ENCODE peak calls at places on chromosome 22, in seven cellular contexts. One of them, this sample, is unnamed.

GRCh38 chr22:29705651-29706050 is 14.2 kb upstream of the CABP7 start:
- DNase-seq in fibroblast of lung: no peak
- DNase-seq in BJ: no peak
- DNase-seq in Panc1: no peak
- DNase-seq in IMR-90: no peak
- DNase-seq in lower lobe of right lung: no peak
- DNase-seq in cardiac muscle cell: no peak
- DNase-seq in this sample: no peak

GRCh38 chr22:36771376-36772063 is 4.4 kb downstream of the IFT27 start:
- DNase-seq in lower lobe of right lung: no peak
- DNase-seq in BJ: no peak
- DNase-seq in Panc1: no peak
- DNase-seq in fibroblast of lung: no peak
- DNase-seq in cardiac muscle cell: no peak
- DNase-seq in IMR-90: no peak
- DNase-seq in this sample: no peak

GRCh38 chr22:39244496-39245129 is at the start of gene PDGFB:
- DNase-seq in IMR-90: no peak
- DNase-seq in cardiac muscle cell: peak; percentile 36
- DNase-seq in BJ: no peak
- DNase-seq in Panc1: no peak
- DNase-seq in lower lobe of right lung: no peak
- DNase-seq in fibroblast of lung: no peak
- DNase-seq in this sample: no peak

GRCh38 chr22:36966851-36967535 is 52.3 kb downstream of the TST start:
- DNase-seq in fibroblast of lung: no peak
- DNase-seq in Panc1: no peak
- DNase-seq in IMR-90: no peak
- DNase-seq in lower lobe of right lung: no peak
- DNase-seq in cardiac muscle cell: peak; percentile 64
- DNase-seq in BJ: no peak
- DNase-seq in this sample: no peak

GRCh38 chr22:37244114-37244921 is at the start of gene RAC2:
- DNase-seq in Panc1: no peak
- DNase-seq in BJ: no peak
- DNase-seq in IMR-90: peak; percentile 57
- DNase-seq in fibroblast of lung: peak; percentile 41
- DNase-seq in lower lobe of right lung: peak; percentile 91
- DNase-seq in cardiac muscle cell: peak; percentile 87
- DNase-seq in this sample: no peak

GRCh38 chr22:35913925-35914324 is 114.7 kb downstream of the RBFOX2 start:
- DNase-seq in lower lobe of right lung: no peak
- DNase-seq in Panc1: no peak
- DNase-seq in IMR-90: no peak
- DNase-seq in fibroblast of lung: no peak
- DNase-seq in BJ: no peak
- DNase-seq in cardiac muscle cell: no peak
- DNase-seq in this sample: no peak

GRCh38 chr22:20086101-20086599 is 6.1 kb downstream of the DGCR8 start:
- DNase-seq in cardiac muscle cell: no peak
- DNase-seq in fibroblast of lung: no peak
- DNase-seq in BJ: no peak
- DNase-seq in IMR-90: no peak
- DNase-seq in lower lobe of right lung: peak; percentile 11
- DNase-seq in Panc1: no peak
- DNase-seq in this sample: no peak

GRCh38 chr22:36368359-36368983 is 19.3 kb downstream of the MYH9 start:
- DNase-seq in lower lobe of right lung: no peak
- DNase-seq in Panc1: no peak
- DNase-seq in fibroblast of lung: peak; percentile 58
- DNase-seq in BJ: no peak
- DNase-seq in cardiac muscle cell: peak; percentile 91
- DNase-seq in IMR-90: peak; percentile 78
- DNase-seq in this sample: peak; percentile 72

GRCh38 chr22:29096736-29097669 is 24.2 kb downstream of the KREMEN1 start:
- DNase-seq in BJ: no peak
- DNase-seq in lower lobe of right lung: no peak
- DNase-seq in Panc1: no peak
- DNase-seq in cardiac muscle cell: no peak
- DNase-seq in IMR-90: peak; percentile 30
- DNase-seq in fibroblast of lung: peak; percentile 30
- DNase-seq in this sample: no peak

GRCh38 chr22:26045051-26045450 is 124.2 kb upstream of the SEZ6L start:
- DNase-seq in IMR-90: no peak
- DNase-seq in cardiac muscle cell: no peak
- DNase-seq in fibroblast of lung: no peak
- DNase-seq in Panc1: no peak
- DNase-seq in lower lobe of right lung: no peak
- DNase-seq in BJ: no peak
- DNase-seq in this sample: no peak

GRCh38 chr22:37019309-37020191 is at the start of the genes MPST and TST:
- DNase-seq in Panc1: no peak
- DNase-seq in cardiac muscle cell: peak; percentile 77
- DNase-seq in IMR-90: peak; percentile 61
- DNase-seq in fibroblast of lung: peak; percentile 62
- DNase-seq in BJ: no peak
- DNase-seq in lower lobe of right lung: peak; percentile 89
- DNase-seq in this sample: no peak

GRCh38 chr22:42697542-42698013 is 23.1 kb downstream of the A4GALT start:
- DNase-seq in cardiac muscle cell: peak; percentile 83
- DNase-seq in Panc1: peak; percentile 33
- DNase-seq in fibroblast of lung: peak; percentile 81
- DNase-seq in BJ: no peak
- DNase-seq in lower lobe of right lung: no peak
- DNase-seq in IMR-90: peak; percentile 73
- DNase-seq in this sample: peak; percentile 48

GRCh38 chr22:20247608-20248171 is 20.4 kb downstream of the RTN4R start:
- DNase-seq in Panc1: no peak
- DNase-seq in cardiac muscle cell: no peak
- DNase-seq in BJ: no peak
- DNase-seq in fibroblast of lung: no peak
- DNase-seq in lower lobe of right lung: no peak
- DNase-seq in IMR-90: no peak
- DNase-seq in this sample: no peak

GRCh38 chr22:23862103-23862502 is 4.4 kb downstream of the SLC2A11 start:
- DNase-seq in lower lobe of right lung: peak; percentile 42
- DNase-seq in Panc1: no peak
- DNase-seq in fibroblast of lung: peak; percentile 51
- DNase-seq in cardiac muscle cell: peak; percentile 70
- DNase-seq in IMR-90: peak; percentile 52
- DNase-seq in BJ: no peak
- DNase-seq in this sample: no peak

GRCh38 chr22:37906364-37907008 is 389 bp downstream of the MICALL1 start:
- DNase-seq in IMR-90: no peak
- DNase-seq in BJ: no peak
- DNase-seq in cardiac muscle cell: no peak
- DNase-seq in lower lobe of right lung: no peak
- DNase-seq in Panc1: no peak
- DNase-seq in fibroblast of lung: no peak
- DNase-seq in this sample: no peak

GRCh38 chr22:38869663-38870062 is 2.4 kb downstream of the CBX6 start:
- DNase-seq in BJ: no peak
- DNase-seq in fibroblast of lung: no peak
- DNase-seq in cardiac muscle cell: no peak
- DNase-seq in Panc1: no peak
- DNase-seq in lower lobe of right lung: peak; percentile 24
- DNase-seq in IMR-90: no peak
- DNase-seq in this sample: no peak

GRCh38 chr22:38066381-38067027 is 9.3 kb downstream of the PICK1 start:
- DNase-seq in IMR-90: no peak
- DNase-seq in lower lobe of right lung: no peak
- DNase-seq in fibroblast of lung: no peak
- DNase-seq in cardiac muscle cell: no peak
- DNase-seq in Panc1: no peak
- DNase-seq in BJ: no peak
- DNase-seq in this sample: no peak

GRCh38 chr22:28819253-28820096 is 19.1 kb upstream of the XBP1 start:
- DNase-seq in Panc1: no peak
- DNase-seq in fibroblast of lung: no peak
- DNase-seq in cardiac muscle cell: no peak
- DNase-seq in lower lobe of right lung: peak; percentile 60
- DNase-seq in BJ: no peak
- DNase-seq in IMR-90: no peak
- DNase-seq in this sample: no peak

GRCh38 chr22:37163618-37164534 is 14.2 kb upstream of the IL2RB start:
- DNase-seq in lower lobe of right lung: peak; percentile 35
- DNase-seq in cardiac muscle cell: no peak
- DNase-seq in fibroblast of lung: no peak
- DNase-seq in BJ: no peak
- DNase-seq in Panc1: no peak
- DNase-seq in IMR-90: no peak
- DNase-seq in this sample: no peak

GRCh38 chr22:36850682-36851081 is 10.1 kb upstream of the NCF4 start:
- DNase-seq in cardiac muscle cell: no peak
- DNase-seq in Panc1: no peak
- DNase-seq in BJ: no peak
- DNase-seq in lower lobe of right lung: no peak
- DNase-seq in IMR-90: no peak
- DNase-seq in fibroblast of lung: no peak
- DNase-seq in this sample: no peak

GRCh38 chr22:42138972-42139371 is 8.4 kb upstream of the CYP2D6 start:
- DNase-seq in IMR-90: no peak
- DNase-seq in lower lobe of right lung: no peak
- DNase-seq in fibroblast of lung: no peak
- DNase-seq in cardiac muscle cell: no peak
- DNase-seq in Panc1: no peak
- DNase-seq in BJ: no peak
- DNase-seq in this sample: no peak

GRCh38 chr22:33529424-33530113 is 390.7 kb downstream of the LARGE1 start:
- DNase-seq in Panc1: no peak
- DNase-seq in BJ: no peak
- DNase-seq in cardiac muscle cell: peak; percentile 13
- DNase-seq in IMR-90: peak; percentile 33
- DNase-seq in fibroblast of lung: peak; percentile 2
- DNase-seq in lower lobe of right lung: no peak
- DNase-seq in this sample: no peak

GRCh38 chr22:50057292-50057867 is 718 bp downstream of the TTLL8 start:
- DNase-seq in Panc1: no peak
- DNase-seq in cardiac muscle cell: no peak
- DNase-seq in BJ: no peak
- DNase-seq in fibroblast of lung: no peak
- DNase-seq in lower lobe of right lung: no peak
- DNase-seq in IMR-90: peak; percentile 14
- DNase-seq in this sample: no peak

GRCh38 chr22:50056214-50056972 is 1.7 kb downstream of the TTLL8 start:
- DNase-seq in fibroblast of lung: no peak
- DNase-seq in IMR-90: no peak
- DNase-seq in BJ: no peak
- DNase-seq in lower lobe of right lung: no peak
- DNase-seq in Panc1: no peak
- DNase-seq in cardiac muscle cell: no peak
- DNase-seq in this sample: no peak

GRCh38 chr22:50057868-50058311 is at the start of gene TTLL8:
- DNase-seq in fibroblast of lung: no peak
- DNase-seq in lower lobe of right lung: no peak
- DNase-seq in Panc1: no peak
- DNase-seq in IMR-90: no peak
- DNase-seq in BJ: no peak
- DNase-seq in cardiac muscle cell: no peak
- DNase-seq in this sample: no peak

GRCh38 chr22:50051930-50052329 is 6.2 kb downstream of the TTLL8 start:
- DNase-seq in lower lobe of right lung: no peak
- DNase-seq in IMR-90: no peak
- DNase-seq in Panc1: no peak
- DNase-seq in cardiac muscle cell: no peak
- DNase-seq in fibroblast of lung: no peak
- DNase-seq in BJ: no peak
- DNase-seq in this sample: no peak

GRCh38 chr22:50053861-50054260 is 4.2 kb downstream of the TTLL8 start:
- DNase-seq in Panc1: no peak
- DNase-seq in BJ: no peak
- DNase-seq in cardiac muscle cell: no peak
- DNase-seq in fibroblast of lung: no peak
- DNase-seq in IMR-90: no peak
- DNase-seq in lower lobe of right lung: no peak
- DNase-seq in this sample: no peak
- H3K27me3 ChIP-seq in Panc1: no peaks in the 10 kb centered on the region
- H3K27me3 ChIP-seq in BJ: peaks cover 3% of the 10 kb centered on the region
- H3K27me3 ChIP-seq in cardiac muscle cell: peaks cover 11% of the 10 kb centered on the region
- H3K27me3 ChIP-seq in fibroblast of lung: no peaks in the 10 kb centered on the region
- H3K27me3 ChIP-seq in IMR-90: peaks cover 24% of the 10 kb centered on the region
- H3K27me3 ChIP-seq in lower lobe of right lung: peaks cover 6% of the 10 kb centered on the region
- H3K27me3 ChIP-seq in this sample: peaks cover 24% of the 10 kb centered on the region

DNA sequence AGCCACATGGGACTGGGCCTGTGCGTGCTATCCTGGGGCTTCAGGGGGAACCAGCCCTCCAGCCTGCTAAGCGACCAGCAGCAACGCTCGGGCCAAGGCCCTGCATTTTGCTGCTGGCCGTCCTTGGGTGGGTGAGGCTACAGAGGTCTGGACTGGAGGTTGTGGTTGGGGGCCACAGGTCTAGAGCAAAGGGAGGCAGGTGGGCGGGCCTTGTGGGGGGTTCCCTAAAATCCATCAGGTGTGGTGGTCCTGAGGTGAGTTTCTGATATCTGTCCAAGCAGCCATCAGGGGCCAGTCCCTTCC is 34.7 kb downstream of the PPM1F start:
- DNase-seq in Panc1: no peak
- DNase-seq in BJ: no peak
- DNase-seq in IMR-90: no peak
- DNase-seq in fibroblast of lung: no peak
- DNase-seq in lower lobe of right lung: no peak
- DNase-seq in cardiac muscle cell: no peak
- DNase-seq in this sample: no peak
- TF ChIP-seq CTCF in Panc1: no peak
- TF ChIP-seq CTCF in BJ: no peak
- TF ChIP-seq CTCF in IMR-90: no peak
- TF ChIP-seq CTCF in fibroblast of lung: no peak
- TF ChIP-seq CTCF in lower lobe of right lung: no peak
- TF ChIP-seq CTCF in cardiac muscle cell: no peak
- TF ChIP-seq CTCF in this sample: no peak

GRCh38 chr22:45470871-45471270 is 31.8 kb upstream of the FBLN1 start:
- DNase-seq in cardiac muscle cell: no peak
- DNase-seq in lower lobe of right lung: peak; percentile 10
- DNase-seq in fibroblast of lung: no peak
- DNase-seq in Panc1: no peak
- DNase-seq in IMR-90: no peak
- DNase-seq in BJ: no peak
- DNase-seq in this sample: no peak
- H3K27me3 ChIP-seq in cardiac muscle cell: no peaks in the 10 kb centered on the region
- H3K27me3 ChIP-seq in lower lobe of right lung: no peaks in the 10 kb centered on the region
- H3K27me3 ChIP-seq in fibroblast of lung: peaks cover 2% of the 10 kb centered on the region
- H3K27me3 ChIP-seq in Panc1: no peaks in the 10 kb centered on the region
- H3K27me3 ChIP-seq in IMR-90: no peaks in the 10 kb centered on the region
- H3K27me3 ChIP-seq in BJ: no peaks in the 10 kb centered on the region
- H3K27me3 ChIP-seq in this sample: peaks cover 6% of the 10 kb centered on the region

DNA sequence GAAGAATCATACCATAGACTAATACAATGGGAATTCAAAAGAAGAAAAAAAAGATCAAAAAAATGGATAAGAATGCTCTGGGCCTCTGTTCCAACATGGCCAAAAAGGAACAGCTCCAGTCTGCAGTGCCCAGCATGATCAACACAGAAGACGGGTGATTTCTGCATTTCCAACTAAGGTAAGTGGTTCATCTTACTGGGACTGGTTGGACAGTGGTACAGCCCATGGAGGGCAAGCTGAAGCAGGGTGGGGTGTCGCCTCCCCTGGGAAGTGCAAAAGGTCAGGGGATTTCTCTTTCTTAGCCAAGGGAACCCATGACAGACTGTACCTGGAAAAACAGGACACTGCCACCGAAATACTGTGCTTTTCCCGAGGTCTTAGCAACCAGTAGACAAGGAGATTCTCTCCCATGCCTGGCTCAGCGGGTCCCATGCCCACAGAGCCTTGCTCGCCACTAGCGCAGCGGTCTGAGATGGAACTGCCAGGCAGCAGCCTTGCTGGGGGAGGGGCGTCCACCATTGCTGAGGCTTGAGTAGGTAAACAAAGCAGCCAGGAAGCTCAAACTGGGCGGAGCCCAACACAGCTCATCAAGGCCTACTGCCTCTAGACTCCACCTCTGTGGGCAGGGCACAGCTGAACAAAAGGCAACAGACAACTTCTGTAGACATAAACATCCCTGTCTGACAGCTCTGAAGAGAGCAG is 428.4 kb downstream of the MN1 start:
- DNase-seq in Panc1: no peak
- DNase-seq in BJ: no peak
- DNase-seq in cardiac muscle cell: no peak
- DNase-seq in lower lobe of right lung: peak; percentile 70
- DNase-seq in fibroblast of lung: no peak
- DNase-seq in IMR-90: no peak
- DNase-seq in this sample: no peak
- TF ChIP-seq CTCF in Panc1: no peak
- TF ChIP-seq CTCF in BJ: no peak
- TF ChIP-seq CTCF in cardiac muscle cell: no peak
- TF ChIP-seq CTCF in lower lobe of right lung: peak; percentile 15
- TF ChIP-seq CTCF in fibroblast of lung: no peak
- TF ChIP-seq CTCF in IMR-90: no peak
- TF ChIP-seq CTCF in this sample: no peak

This sample was measured in kidney epithelial cell.